ENCODE peak calls at places on chromosome 18, in ten cellular contexts. One of them, this sample, is unnamed.
A peak's percentile ranks its signal among the peaks of the same experiment; 100 is the strongest.

GRCh38 chr18:38007931-38008330 is 442.3 kb upstream of the CELF4 start:
- DNase-seq in nephron progenitor cell: no peak
- DNase-seq in GM23338: no peak
- DNase-seq in right lobe of liver: no peak
- DNase-seq in progenitor cell of endocrine pancreas: no peak
- DNase-seq in WTC11: no peak
- DNase-seq in WERI-Rb-1: no peak
- DNase-seq in HCT116: no peak
- DNase-seq in heart right ventricle: no peak
- DNase-seq in RWPE2: no peak
- DNase-seq in this sample: no peak

GRCh38 chr18:9130806-9131205 is 5.8 kb upstream of the ANKRD12 start:
- DNase-seq in nephron progenitor cell: no peak
- DNase-seq in GM23338: no peak
- DNase-seq in right lobe of liver: no peak
- DNase-seq in progenitor cell of endocrine pancreas: no peak
- DNase-seq in WTC11: no peak
- DNase-seq in WERI-Rb-1: no peak
- DNase-seq in HCT116: no peak
- DNase-seq in heart right ventricle: no peak
- DNase-seq in RWPE2: no peak
- DNase-seq in this sample: no peak

GRCh38 chr18:9827856-9828793 is 57.6 kb upstream of the TXNDC2 start:
- DNase-seq in nephron progenitor cell: no peak
- DNase-seq in GM23338: no peak
- DNase-seq in right lobe of liver: peak; percentile 42
- DNase-seq in progenitor cell of endocrine pancreas: no peak
- DNase-seq in WTC11: no peak
- DNase-seq in WERI-Rb-1: no peak
- DNase-seq in HCT116: peak; percentile 97
- DNase-seq in heart right ventricle: no peak
- DNase-seq in RWPE2: peak; percentile 92
- DNase-seq in this sample: peak; percentile 89

GRCh38 chr18:51361130-51361860 is 163.8 kb upstream of the MEX3C start:
- DNase-seq in nephron progenitor cell: no peak
- DNase-seq in GM23338: no peak
- DNase-seq in right lobe of liver: no peak
- DNase-seq in progenitor cell of endocrine pancreas: no peak
- DNase-seq in WTC11: no peak
- DNase-seq in WERI-Rb-1: no peak
- DNase-seq in HCT116: no peak
- DNase-seq in heart right ventricle: peak; percentile 13
- DNase-seq in RWPE2: no peak
- DNase-seq in this sample: no peak

GRCh38 chr18:38011446-38011845 is 445.8 kb upstream of the CELF4 start:
- DNase-seq in nephron progenitor cell: no peak
- DNase-seq in GM23338: no peak
- DNase-seq in right lobe of liver: no peak
- DNase-seq in progenitor cell of endocrine pancreas: no peak
- DNase-seq in WTC11: no peak
- DNase-seq in WERI-Rb-1: no peak
- DNase-seq in HCT116: no peak
- DNase-seq in heart right ventricle: no peak
- DNase-seq in RWPE2: no peak
- DNase-seq in this sample: no peak

GRCh38 chr18:57980573-57981348 is 63.3 kb upstream of the NEDD4L start:
- DNase-seq in nephron progenitor cell: no peak
- DNase-seq in GM23338: peak; percentile 31
- DNase-seq in right lobe of liver: no peak
- DNase-seq in progenitor cell of endocrine pancreas: no peak
- DNase-seq in WTC11: no peak
- DNase-seq in WERI-Rb-1: peak; percentile 39
- DNase-seq in HCT116: no peak
- DNase-seq in heart right ventricle: no peak
- DNase-seq in RWPE2: no peak
- DNase-seq in this sample: no peak

GRCh38 chr18:12703714-12704113 is 872 bp downstream of the PSMG2 start:
- DNase-seq in nephron progenitor cell: no peak
- DNase-seq in GM23338: peak; percentile 30
- DNase-seq in right lobe of liver: no peak
- DNase-seq in progenitor cell of endocrine pancreas: no peak
- DNase-seq in WTC11: no peak
- DNase-seq in WERI-Rb-1: no peak
- DNase-seq in HCT116: no peak
- DNase-seq in heart right ventricle: no peak
- DNase-seq in RWPE2: no peak
- DNase-seq in this sample: no peak

GRCh38 chr18:80159713-80160636 is 50.9 kb downstream of the ADNP2 start:
- DNase-seq in nephron progenitor cell: no peak
- DNase-seq in GM23338: peak; percentile 81
- DNase-seq in right lobe of liver: no peak
- DNase-seq in progenitor cell of endocrine pancreas: no peak
- DNase-seq in WTC11: peak; percentile 43
- DNase-seq in WERI-Rb-1: no peak
- DNase-seq in HCT116: no peak
- DNase-seq in heart right ventricle: no peak
- DNase-seq in RWPE2: no peak
- DNase-seq in this sample: no peak

GRCh38 chr18:44625367-44625766 is 55.3 kb upstream of the SETBP1 start:
- DNase-seq in nephron progenitor cell: no peak
- DNase-seq in GM23338: no peak
- DNase-seq in right lobe of liver: no peak
- DNase-seq in progenitor cell of endocrine pancreas: no peak
- DNase-seq in WTC11: no peak
- DNase-seq in WERI-Rb-1: no peak
- DNase-seq in HCT116: no peak
- DNase-seq in heart right ventricle: no peak
- DNase-seq in RWPE2: no peak
- DNase-seq in this sample: no peak

GRCh38 chr18:28161608-28162599 is 15.0 kb downstream of the CDH2 start:
- DNase-seq in nephron progenitor cell: no peak
- DNase-seq in GM23338: no peak
- DNase-seq in right lobe of liver: no peak
- DNase-seq in progenitor cell of endocrine pancreas: no peak
- DNase-seq in WTC11: no peak
- DNase-seq in WERI-Rb-1: peak; percentile 37
- DNase-seq in HCT116: no peak
- DNase-seq in heart right ventricle: no peak
- DNase-seq in RWPE2: no peak
- DNase-seq in this sample: no peak

GRCh38 chr18:13543811-13544732 is 182.3 kb downstream of the FAM210A start:
- DNase-seq in nephron progenitor cell: no peak
- DNase-seq in GM23338: no peak
- DNase-seq in right lobe of liver: no peak
- DNase-seq in progenitor cell of endocrine pancreas: no peak
- DNase-seq in WTC11: no peak
- DNase-seq in WERI-Rb-1: no peak
- DNase-seq in HCT116: no peak
- DNase-seq in heart right ventricle: no peak
- DNase-seq in RWPE2: no peak
- DNase-seq in this sample: no peak

GRCh38 chr18:30328839-30329238 is 713.7 kb downstream of the DSC3 start:
- DNase-seq in nephron progenitor cell: no peak
- DNase-seq in GM23338: no peak
- DNase-seq in right lobe of liver: no peak
- DNase-seq in progenitor cell of endocrine pancreas: no peak
- DNase-seq in WTC11: no peak
- DNase-seq in WERI-Rb-1: no peak
- DNase-seq in HCT116: peak; percentile 6
- DNase-seq in heart right ventricle: no peak
- DNase-seq in RWPE2: no peak
- DNase-seq in this sample: no peak

GRCh38 chr18:61569176-61569892 is 236.1 kb downstream of the CDH20 start:
- DNase-seq in nephron progenitor cell: no peak
- DNase-seq in GM23338: peak; percentile 43
- DNase-seq in right lobe of liver: no peak
- DNase-seq in progenitor cell of endocrine pancreas: no peak
- DNase-seq in WTC11: no peak
- DNase-seq in WERI-Rb-1: no peak
- DNase-seq in HCT116: no peak
- DNase-seq in heart right ventricle: peak; percentile 63
- DNase-seq in RWPE2: no peak
- DNase-seq in this sample: no peak

GRCh38 chr18:79372461-79372860 is 23.3 kb upstream of the NFATC1 start:
- DNase-seq in nephron progenitor cell: no peak
- DNase-seq in GM23338: no peak
- DNase-seq in right lobe of liver: no peak
- DNase-seq in progenitor cell of endocrine pancreas: no peak
- DNase-seq in WTC11: no peak
- DNase-seq in WERI-Rb-1: no peak
- DNase-seq in HCT116: no peak
- DNase-seq in heart right ventricle: no peak
- DNase-seq in RWPE2: no peak
- DNase-seq in this sample: no peak

GRCh38 chr18:46338761-46339160 is 234.6 kb downstream of the HAUS1 start:
- DNase-seq in nephron progenitor cell: peak; percentile 56
- DNase-seq in GM23338: no peak
- DNase-seq in right lobe of liver: no peak
- DNase-seq in progenitor cell of endocrine pancreas: no peak
- DNase-seq in WTC11: no peak
- DNase-seq in WERI-Rb-1: peak; percentile 74
- DNase-seq in HCT116: no peak
- DNase-seq in heart right ventricle: no peak
- DNase-seq in RWPE2: peak; percentile 28
- DNase-seq in this sample: no peak

DNA sequence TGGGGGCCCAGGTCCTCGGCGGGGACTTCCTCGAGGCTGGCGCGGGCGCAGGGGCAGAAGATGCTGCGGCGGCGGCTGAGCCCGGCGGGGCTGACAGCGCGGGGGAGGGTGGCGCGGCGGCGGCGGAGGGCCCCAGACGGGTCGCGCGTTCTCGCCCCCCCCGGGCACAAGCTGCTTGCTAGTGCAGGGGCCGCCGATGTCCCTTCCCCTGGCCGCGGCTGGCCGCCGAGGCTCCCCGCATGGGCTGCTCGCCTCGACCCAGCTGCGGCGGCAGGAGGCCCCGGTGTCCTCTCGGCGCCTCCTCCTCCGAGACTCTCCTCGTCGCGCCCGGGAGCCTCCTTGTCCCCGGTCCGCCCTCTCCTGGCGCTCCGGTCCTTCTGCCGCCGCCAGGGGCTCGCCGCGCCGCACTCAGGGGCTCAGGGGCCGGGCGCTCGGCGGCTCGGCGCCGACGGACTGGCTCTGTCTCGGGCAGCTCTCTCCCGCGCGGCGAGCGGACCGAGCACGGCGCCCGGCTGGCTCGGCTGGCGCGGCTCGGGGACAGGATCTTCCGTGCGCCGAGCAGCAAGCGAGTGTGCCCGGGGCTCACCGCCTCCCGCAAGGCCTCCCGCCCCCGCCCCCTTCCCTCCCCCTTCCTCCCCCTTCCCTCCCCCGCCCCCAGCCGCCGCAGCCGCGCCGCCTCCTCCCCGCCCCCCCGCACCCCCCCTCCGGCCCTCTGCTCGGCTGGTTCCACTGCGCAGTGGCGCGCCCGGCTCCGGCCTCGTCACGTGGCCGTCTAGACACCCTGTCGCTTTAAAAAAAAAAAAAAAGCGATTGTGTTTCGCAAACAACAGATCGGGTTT is 902 bp upstream of the SMAD7 start:
- DNase-seq in nephron progenitor cell: peak; percentile 78
- DNase-seq in GM23338: peak; percentile 93
- DNase-seq in right lobe of liver: peak; percentile 92
- DNase-seq in progenitor cell of endocrine pancreas: no peak
- DNase-seq in WTC11: peak; percentile 76
- DNase-seq in WERI-Rb-1: peak; percentile 94
- DNase-seq in HCT116: no peak
- DNase-seq in heart right ventricle: peak; percentile 86
- DNase-seq in RWPE2: no peak
- DNase-seq in this sample: peak; percentile 86
- TF ChIP-seq CTCF in nephron progenitor cell: no peak
- TF ChIP-seq CTCF in GM23338: no peak
- TF ChIP-seq CTCF in right lobe of liver: peak; percentile 25
- TF ChIP-seq CTCF in progenitor cell of endocrine pancreas: peak; percentile 49
- TF ChIP-seq CTCF in WTC11: no peak
- TF ChIP-seq CTCF in WERI-Rb-1: peak; percentile 25
- TF ChIP-seq CTCF in HCT116: no peak
- TF ChIP-seq CTCF in heart right ventricle: no peak
- TF ChIP-seq CTCF in RWPE2: no peak
- TF ChIP-seq CTCF in this sample: peak; percentile 10

GRCh38 chr18:65725421-65726050 is 25.3 kb upstream of the CDH7 start:
- DNase-seq in nephron progenitor cell: peak; percentile 58
- DNase-seq in GM23338: peak; percentile 84
- DNase-seq in right lobe of liver: no peak
- DNase-seq in progenitor cell of endocrine pancreas: peak; percentile 28
- DNase-seq in WTC11: peak; percentile 74
- DNase-seq in WERI-Rb-1: peak; percentile 50
- DNase-seq in HCT116: no peak
- DNase-seq in heart right ventricle: peak; percentile 4
- DNase-seq in RWPE2: no peak
- DNase-seq in this sample: no peak
- TF ChIP-seq CTCF in nephron progenitor cell: peak; percentile 63
- TF ChIP-seq CTCF in GM23338: peak; percentile 89
- TF ChIP-seq CTCF in right lobe of liver: no peak
- TF ChIP-seq CTCF in progenitor cell of endocrine pancreas: peak; percentile 72
- TF ChIP-seq CTCF in WTC11: peak; percentile 66
- TF ChIP-seq CTCF in WERI-Rb-1: peak; percentile 51
- TF ChIP-seq CTCF in HCT116: no peak
- TF ChIP-seq CTCF in heart right ventricle: no peak
- TF ChIP-seq CTCF in RWPE2: peak; percentile 56
- TF ChIP-seq CTCF in this sample: no peak

GRCh38 chr18:49861659-49862058 is 48.3 kb upstream of the ACAA2 start:
- DNase-seq in nephron progenitor cell: no peak
- DNase-seq in GM23338: peak; percentile 12
- DNase-seq in right lobe of liver: no peak
- DNase-seq in progenitor cell of endocrine pancreas: no peak
- DNase-seq in WTC11: no peak
- DNase-seq in WERI-Rb-1: no peak
- DNase-seq in HCT116: no peak
- DNase-seq in heart right ventricle: no peak
- DNase-seq in RWPE2: no peak
- DNase-seq in this sample: no peak
- TF ChIP-seq CTCF in nephron progenitor cell: peak; percentile 39
- TF ChIP-seq CTCF in GM23338: peak; percentile 54
- TF ChIP-seq CTCF in right lobe of liver: peak; percentile 35
- TF ChIP-seq CTCF in progenitor cell of endocrine pancreas: peak; percentile 36
- TF ChIP-seq CTCF in WTC11: no peak
- TF ChIP-seq CTCF in WERI-Rb-1: no peak
- TF ChIP-seq CTCF in HCT116: peak; percentile 37
- TF ChIP-seq CTCF in heart right ventricle: no peak
- TF ChIP-seq CTCF in RWPE2: peak; percentile 68
- TF ChIP-seq CTCF in this sample: peak; percentile 38

DNA sequence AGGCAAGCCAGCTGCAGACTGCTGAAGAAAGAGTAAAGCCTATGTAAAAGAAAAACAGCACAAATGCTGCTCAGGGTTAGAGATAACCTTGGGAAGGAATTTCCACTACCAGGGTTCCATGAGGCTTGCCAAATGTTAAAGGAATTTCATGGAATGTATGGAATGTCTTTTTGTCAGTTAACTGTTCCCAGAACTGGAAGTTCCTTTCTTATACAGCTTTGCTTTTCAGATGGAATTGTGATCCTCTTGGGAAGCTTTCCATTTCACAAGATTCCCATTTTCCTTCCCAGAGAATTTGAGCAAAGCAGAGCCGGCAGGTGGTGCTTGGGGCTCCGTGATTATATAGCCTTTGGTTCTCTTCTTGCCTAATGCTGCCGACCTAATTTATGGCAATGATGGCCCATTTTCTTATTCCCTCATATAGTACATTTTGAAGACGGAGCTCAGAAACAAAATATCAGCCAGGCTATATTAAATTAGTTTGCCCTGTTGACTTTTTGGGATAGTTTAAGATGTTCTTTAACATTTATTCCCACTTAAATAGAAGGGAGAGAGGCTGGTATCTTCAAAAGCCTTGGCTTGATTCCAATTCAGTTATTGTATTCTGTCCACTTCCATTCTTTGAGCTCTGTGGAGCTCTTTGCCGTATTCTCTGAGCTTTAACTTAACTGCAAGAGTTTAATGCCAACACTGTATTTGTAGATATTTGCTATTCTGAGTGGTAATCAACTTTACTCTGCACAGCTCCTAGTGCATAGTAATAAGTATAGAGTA is 162.3 kb downstream of the PHLPP1 start:
- DNase-seq in nephron progenitor cell: no peak
- DNase-seq in GM23338: peak; percentile 97
- DNase-seq in right lobe of liver: no peak
- DNase-seq in progenitor cell of endocrine pancreas: no peak
- DNase-seq in WTC11: peak; percentile 33
- DNase-seq in WERI-Rb-1: no peak
- DNase-seq in HCT116: no peak
- DNase-seq in heart right ventricle: no peak
- DNase-seq in RWPE2: no peak
- DNase-seq in this sample: no peak
- TF ChIP-seq CTCF in nephron progenitor cell: no peak
- TF ChIP-seq CTCF in GM23338: no peak
- TF ChIP-seq CTCF in right lobe of liver: no peak
- TF ChIP-seq CTCF in progenitor cell of endocrine pancreas: no peak
- TF ChIP-seq CTCF in WTC11: no peak
- TF ChIP-seq CTCF in WERI-Rb-1: no peak
- TF ChIP-seq CTCF in HCT116: no peak
- TF ChIP-seq CTCF in heart right ventricle: no peak
- TF ChIP-seq CTCF in RWPE2: no peak
- TF ChIP-seq CTCF in this sample: no peak

This sample was measured in CD14-positive monocyte.